ENCODE peak calls at places on chromosome 13, in seven cellular contexts. One of them, this sample, is unnamed.

GRCh38 chr13:101575591-101575990 is 123.1 kb downstream of the ITGBL1 start:
- DNase-seq in H9: no peak
- DNase-seq in mesenchymal stem cell: no peak
- DNase-seq in H1: no peak
- DNase-seq in IMR-90: no peak
- DNase-seq in neuronal stem cell: no peak
- DNase-seq in trophoblast cell: no peak
- DNase-seq in this sample: no peak

GRCh38 chr13:97367427-97367826 is 66.5 kb upstream of the RAP2A start:
- DNase-seq in H1: no peak
- DNase-seq in mesenchymal stem cell: peak
- DNase-seq in neuronal stem cell: peak
- DNase-seq in trophoblast cell: peak
- DNase-seq in H9: no peak
- DNase-seq in IMR-90: peak
- DNase-seq in this sample: peak

GRCh38 chr13:66659291-66660012 is 570.7 kb downstream of the PCDH9 start:
- DNase-seq in H1: no peak
- DNase-seq in IMR-90: no peak
- DNase-seq in trophoblast cell: no peak
- DNase-seq in mesenchymal stem cell: peak
- DNase-seq in neuronal stem cell: no peak
- DNase-seq in H9: no peak
- DNase-seq in this sample: no peak

GRCh38 chr13:71798723-71799122 is 68.3 kb downstream of the DACH1 start:
- DNase-seq in trophoblast cell: no peak
- DNase-seq in H1: no peak
- DNase-seq in mesenchymal stem cell: no peak
- DNase-seq in IMR-90: no peak
- DNase-seq in neuronal stem cell: no peak
- DNase-seq in H9: no peak
- DNase-seq in this sample: no peak

GRCh38 chr13:109787135-109787954 is 962 bp upstream of the IRS2 start:
- DNase-seq in trophoblast cell: peak
- DNase-seq in H9: peak
- DNase-seq in mesenchymal stem cell: peak
- DNase-seq in IMR-90: peak
- DNase-seq in neuronal stem cell: peak
- DNase-seq in H1: no peak
- DNase-seq in this sample: peak

GRCh38 chr13:108996430-108996829 is 367.0 kb downstream of the MYO16 start:
- DNase-seq in trophoblast cell: no peak
- DNase-seq in mesenchymal stem cell: no peak
- DNase-seq in neuronal stem cell: no peak
- DNase-seq in H9: no peak
- DNase-seq in H1: no peak
- DNase-seq in IMR-90: no peak
- DNase-seq in this sample: no peak

GRCh38 chr13:43246382-43246781 is 223.0 kb downstream of the DNAJC15 start:
- DNase-seq in IMR-90: peak
- DNase-seq in mesenchymal stem cell: no peak
- DNase-seq in H9: no peak
- DNase-seq in H1: no peak
- DNase-seq in trophoblast cell: no peak
- DNase-seq in neuronal stem cell: no peak
- DNase-seq in this sample: no peak

GRCh38 chr13:105518086-105518485 is 1017.4 kb downstream of the EFNB2 start:
- DNase-seq in H9: no peak
- DNase-seq in H1: no peak
- DNase-seq in mesenchymal stem cell: peak
- DNase-seq in IMR-90: peak
- DNase-seq in neuronal stem cell: no peak
- DNase-seq in trophoblast cell: peak
- DNase-seq in this sample: no peak

GRCh38 chr13:47291116-47291656 is 394.3 kb upstream of the HTR2A start:
- DNase-seq in neuronal stem cell: no peak
- DNase-seq in mesenchymal stem cell: no peak
- DNase-seq in H1: no peak
- DNase-seq in trophoblast cell: no peak
- DNase-seq in H9: no peak
- DNase-seq in IMR-90: no peak
- DNase-seq in this sample: peak

GRCh38 chr13:38888309-38888708 is 102.3 kb downstream of the STOML3 start:
- DNase-seq in mesenchymal stem cell: peak
- DNase-seq in trophoblast cell: no peak
- DNase-seq in neuronal stem cell: no peak
- DNase-seq in IMR-90: peak
- DNase-seq in H9: no peak
- DNase-seq in H1: peak
- DNase-seq in this sample: peak

GRCh38 chr13:107680115-107680514 is 535.2 kb downstream of the LIG4 start:
- DNase-seq in trophoblast cell: no peak
- DNase-seq in neuronal stem cell: no peak
- DNase-seq in H9: no peak
- DNase-seq in mesenchymal stem cell: no peak
- DNase-seq in H1: no peak
- DNase-seq in IMR-90: peak
- DNase-seq in this sample: peak

GRCh38 chr13:45105895-45106294 is 14.4 kb upstream of the GTF2F2 start:
- DNase-seq in IMR-90: peak
- DNase-seq in trophoblast cell: peak
- DNase-seq in H1: no peak
- DNase-seq in H9: no peak
- DNase-seq in mesenchymal stem cell: peak
- DNase-seq in neuronal stem cell: no peak
- DNase-seq in this sample: no peak

GRCh38 chr13:110390572-110390971 is 83.5 kb downstream of the COL4A2 start:
- DNase-seq in H1: no peak
- DNase-seq in neuronal stem cell: no peak
- DNase-seq in trophoblast cell: peak
- DNase-seq in mesenchymal stem cell: peak
- DNase-seq in IMR-90: peak
- DNase-seq in H9: no peak
- DNase-seq in this sample: no peak

GRCh38 chr13:39415003-39415402 is 188.0 kb downstream of the LHFPL6 start:
- DNase-seq in H9: no peak
- DNase-seq in H1: no peak
- DNase-seq in IMR-90: no peak
- DNase-seq in mesenchymal stem cell: no peak
- DNase-seq in neuronal stem cell: no peak
- DNase-seq in trophoblast cell: no peak
- DNase-seq in this sample: no peak

GRCh38 chr13:109810761-109811510 is 24.6 kb upstream of the IRS2 start:
- DNase-seq in H9: no peak
- DNase-seq in mesenchymal stem cell: no peak
- DNase-seq in trophoblast cell: no peak
- DNase-seq in neuronal stem cell: no peak
- DNase-seq in IMR-90: no peak
- DNase-seq in H1: no peak
- DNase-seq in this sample: no peak

GRCh38 chr13:19781526-19781925 is 1.2 kb downstream of the PSPC1 start:
- DNase-seq in trophoblast cell: no peak
- DNase-seq in H9: no peak
- DNase-seq in IMR-90: no peak
- DNase-seq in neuronal stem cell: no peak
- DNase-seq in mesenchymal stem cell: peak
- DNase-seq in H1: no peak
- DNase-seq in this sample: no peak

GRCh38 chr13:39607876-39608275 is 4.9 kb upstream of the LHFPL6 start:
- DNase-seq in H9: no peak
- DNase-seq in neuronal stem cell: no peak
- DNase-seq in H1: no peak
- DNase-seq in mesenchymal stem cell: no peak
- DNase-seq in trophoblast cell: peak
- DNase-seq in IMR-90: no peak
- DNase-seq in this sample: no peak

GRCh38 chr13:104466016-104466415 is 1399.8 kb upstream of the SLC10A2 start:
- DNase-seq in mesenchymal stem cell: peak
- DNase-seq in H1: no peak
- DNase-seq in neuronal stem cell: no peak
- DNase-seq in H9: no peak
- DNase-seq in IMR-90: no peak
- DNase-seq in trophoblast cell: no peak
- DNase-seq in this sample: peak

GRCh38 chr13:23512762-23513395 is 57.3 kb upstream of the TNFRSF19 start:
- DNase-seq in mesenchymal stem cell: no peak
- DNase-seq in trophoblast cell: no peak
- DNase-seq in IMR-90: no peak
- DNase-seq in neuronal stem cell: no peak
- DNase-seq in H1: no peak
- DNase-seq in H9: no peak
- DNase-seq in this sample: no peak

GRCh38 chr13:30355405-30355741 is 48.0 kb upstream of the KATNAL1 start:
- DNase-seq in neuronal stem cell: no peak
- DNase-seq in IMR-90: no peak
- DNase-seq in H9: peak
- DNase-seq in mesenchymal stem cell: peak
- DNase-seq in trophoblast cell: no peak
- DNase-seq in H1: no peak
- DNase-seq in this sample: peak

GRCh38 chr13:21324793-21325192 is 134.3 kb downstream of the ZDHHC20 start:
- DNase-seq in neuronal stem cell: no peak
- DNase-seq in mesenchymal stem cell: no peak
- DNase-seq in H1: no peak
- DNase-seq in trophoblast cell: no peak
- DNase-seq in H9: no peak
- DNase-seq in IMR-90: no peak
- DNase-seq in this sample: no peak

GRCh38 chr13:80276371-80277289 is 64.3 kb downstream of the SPRY2 start:
- DNase-seq in mesenchymal stem cell: no peak
- DNase-seq in neuronal stem cell: peak
- DNase-seq in trophoblast cell: peak
- DNase-seq in IMR-90: peak
- DNase-seq in H9: no peak
- DNase-seq in H1: peak
- DNase-seq in this sample: peak

GRCh38 chr13:47858678-47859050 is 142.4 kb downstream of the SUCLA2 start:
- DNase-seq in H9: no peak
- DNase-seq in trophoblast cell: no peak
- DNase-seq in H1: no peak
- DNase-seq in mesenchymal stem cell: peak
- DNase-seq in IMR-90: peak
- DNase-seq in neuronal stem cell: no peak
- DNase-seq in this sample: no peak

GRCh38 chr13:65292488-65292901 is 1937.6 kb downstream of the PCDH9 start:
- DNase-seq in mesenchymal stem cell: peak
- DNase-seq in neuronal stem cell: no peak
- DNase-seq in H9: peak
- DNase-seq in trophoblast cell: no peak
- DNase-seq in H1: peak
- DNase-seq in IMR-90: peak
- DNase-seq in this sample: peak

GRCh38 chr13:54536112-54536511 is 1507.5 kb downstream of the OLFM4 start:
- DNase-seq in mesenchymal stem cell: peak
- DNase-seq in trophoblast cell: no peak
- DNase-seq in neuronal stem cell: no peak
- DNase-seq in H1: no peak
- DNase-seq in IMR-90: no peak
- DNase-seq in H9: no peak
- DNase-seq in this sample: peak

GRCh38 chr13:28534801-28535200 is 39.9 kb upstream of the FLT1 start:
- DNase-seq in H1: no peak
- DNase-seq in trophoblast cell: no peak
- DNase-seq in IMR-90: no peak
- DNase-seq in mesenchymal stem cell: no peak
- DNase-seq in H9: no peak
- DNase-seq in neuronal stem cell: no peak
- DNase-seq in this sample: no peak

GRCh38 chr13:114059946-114060860 is 72.2 kb downstream of the RASA3 start:
- DNase-seq in H9: no peak
- DNase-seq in H1: no peak
- DNase-seq in IMR-90: no peak
- DNase-seq in neuronal stem cell: no peak
- DNase-seq in trophoblast cell: no peak
- DNase-seq in mesenchymal stem cell: no peak
- DNase-seq in this sample: no peak

GRCh38 chr13:69292789-69293425 is 814.7 kb upstream of the ATXN8OS start:
- DNase-seq in H1: no peak
- DNase-seq in mesenchymal stem cell: no peak
- DNase-seq in neuronal stem cell: no peak
- DNase-seq in IMR-90: no peak
- DNase-seq in H9: no peak
- DNase-seq in trophoblast cell: no peak
- DNase-seq in this sample: no peak

GRCh38 chr13:110879482-110879881 is 35.4 kb downstream of the ANKRD10 start:
- DNase-seq in neuronal stem cell: no peak
- DNase-seq in mesenchymal stem cell: no peak
- DNase-seq in IMR-90: no peak
- DNase-seq in H9: no peak
- DNase-seq in trophoblast cell: no peak
- DNase-seq in H1: no peak
- DNase-seq in this sample: no peak

DNA sequence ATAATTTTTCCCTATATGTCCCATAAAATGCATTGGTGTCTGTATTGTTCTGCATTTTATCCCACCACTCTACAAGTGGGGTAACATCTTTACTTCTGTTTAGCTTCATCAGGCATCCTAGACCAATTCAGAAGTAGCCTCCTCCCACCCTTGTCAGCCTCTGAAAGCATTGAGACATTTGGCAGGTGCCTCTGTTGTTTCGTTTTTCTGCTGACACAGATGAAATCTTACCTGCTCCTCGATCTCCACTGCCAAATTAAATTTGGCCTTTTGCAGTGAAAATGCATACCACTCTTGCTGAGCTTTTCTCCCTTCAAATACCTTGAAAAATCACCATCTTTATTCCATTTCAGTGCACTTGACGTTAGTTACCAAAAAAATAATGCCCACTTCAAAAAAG is 83.5 kb upstream of the STARD13 start:
- DNase-seq in mesenchymal stem cell: no peak
- DNase-seq in H1: no peak
- DNase-seq in neuronal stem cell: no peak
- DNase-seq in IMR-90: no peak
- DNase-seq in trophoblast cell: no peak
- DNase-seq in H9: no peak
- DNase-seq in this sample: no peak
- H2BK120ac ChIP-seq in mesenchymal stem cell: no peak
- H2BK120ac ChIP-seq in H1: no peak
- H2BK120ac ChIP-seq in neuronal stem cell: no peak
- H2BK120ac ChIP-seq in IMR-90: no peak
- H2BK120ac ChIP-seq in trophoblast cell: no peak
- H2BK120ac ChIP-seq in H9: no peak
- H2BK120ac ChIP-seq in this sample: no peak

GRCh38 chr13:34867590-34867989 is 74.5 kb upstream of the NBEA start:
- DNase-seq in neuronal stem cell: no peak
- DNase-seq in trophoblast cell: no peak
- DNase-seq in IMR-90: peak
- DNase-seq in mesenchymal stem cell: peak
- DNase-seq in H1: no peak
- DNase-seq in H9: no peak
- DNase-seq in this sample: no peak
- H2BK120ac ChIP-seq in neuronal stem cell: no peak
- H2BK120ac ChIP-seq in trophoblast cell: no peak
- H2BK120ac ChIP-seq in IMR-90: no peak
- H2BK120ac ChIP-seq in mesenchymal stem cell: no peak
- H2BK120ac ChIP-seq in H1: no peak
- H2BK120ac ChIP-seq in H9: no peak
- H2BK120ac ChIP-seq in this sample: peak

GRCh38 chr13:50352720-50353491 is 337.7 kb downstream of the KCNRG start:
- DNase-seq in neuronal stem cell: no peak
- DNase-seq in H9: no peak
- DNase-seq in mesenchymal stem cell: peak
- DNase-seq in H1: no peak
- DNase-seq in IMR-90: no peak
- DNase-seq in trophoblast cell: no peak
- DNase-seq in this sample: no peak
- H2BK120ac ChIP-seq in neuronal stem cell: no peak
- H2BK120ac ChIP-seq in H9: no peak
- H2BK120ac ChIP-seq in mesenchymal stem cell: no peak
- H2BK120ac ChIP-seq in H1: no peak
- H2BK120ac ChIP-seq in IMR-90: no peak
- H2BK120ac ChIP-seq in trophoblast cell: no peak
- H2BK120ac ChIP-seq in this sample: no peak

GRCh38 chr13:102993348-102993747 is 72.9 kb downstream of the SLC10A2 start:
- DNase-seq in neuronal stem cell: no peak
- DNase-seq in H1: no peak
- DNase-seq in IMR-90: no peak
- DNase-seq in trophoblast cell: no peak
- DNase-seq in mesenchymal stem cell: no peak
- DNase-seq in H9: no peak
- DNase-seq in this sample: no peak
- H2BK120ac ChIP-seq in neuronal stem cell: no peak
- H2BK120ac ChIP-seq in H1: no peak
- H2BK120ac ChIP-seq in IMR-90: no peak
- H2BK120ac ChIP-seq in trophoblast cell: no peak
- H2BK120ac ChIP-seq in mesenchymal stem cell: no peak
- H2BK120ac ChIP-seq in H9: no peak
- H2BK120ac ChIP-seq in this sample: no peak